ENCODE peak calls at places on chromosomes 13 and 19, in nine cellular contexts. S is T-helper 1 cell; D is CD8-positive, alpha-beta memory T cell; N is amniotic epithelial cell; X is activated naive CD4-positive, alpha-beta T cell treated with anti-CD3 and anti-CD28 coated beads for 36 hours; M is mucosa of descending colon; T is heart right ventricle; E is NCI-H1092; V is NCI-H226. K is an unnamed sample.

GRCh38 chr13:46184277-46184699 is 2.3 kb upstream of the LCP1 start:
- DNase-seq in S (peak), D (peak), N (peak), X (peak), M (peak), T (peak), E (no peak), V (no peak), K (no peak)

GRCh38 chr13:37736040-37736439 is 133.5 kb downstream of the TRPC4 start:
- DNase-seq in S (no peak), D (no peak), N (no peak), X (no peak), M (no peak), T (no peak), E (no peak), V (no peak), K (no peak)

GRCh38 chr13:112657850-112658445 is 31.9 kb upstream of the ATP11A start:
- DNase-seq in S (no peak), D (no peak), N (peak), X (no peak), M (no peak), T (no peak), E (no peak), V (no peak), K (no peak)

GRCh38 chr19:40702337-40703012 is 12.0 kb upstream of the NUMBL start:
- DNase-seq in S (no peak), D (no peak), N (peak), X (no peak), M (peak), T (peak), E (no peak), V (peak), K (no peak)

GRCh38 chr13:35210234-35210633 is 266.3 kb downstream of the MAB21L1 start:
- DNase-seq in S (no peak), D (no peak), N (no peak), X (no peak), M (no peak), T (no peak), E (no peak), V (no peak), K (no peak)

GRCh38 chr19:3516675-3517207 is 10.6 kb downstream of the FZR1 start:
- DNase-seq in S (peak), D (peak), N (no peak), X (peak), M (no peak), T (no peak), E (peak), V (no peak), K (no peak)

GRCh38 chr13:35796627-35797026 is 320.1 kb upstream of the MAB21L1 start:
- DNase-seq in S (no peak), D (no peak), N (peak), X (no peak), M (no peak), T (no peak), E (no peak), V (no peak), K (no peak)

GRCh38 chr13:22235950-22236290 is 565.0 kb downstream of the FGF9 start:
- DNase-seq in S (no peak), D (no peak), N (no peak), X (no peak), M (no peak), T (no peak), E (no peak), V (no peak), K (no peak)

GRCh38 chr13:80314711-80315505 is 26.0 kb downstream of the SPRY2 start:
- DNase-seq in S (no peak), D (no peak), N (no peak), X (no peak), M (no peak), T (no peak), E (no peak), V (no peak), K (no peak)

GRCh38 chr13:20702945-20703784 is at the start of gene IL17D:
- DNase-seq in S (peak), D (peak), N (no peak), X (peak), M (peak), T (no peak), E (no peak), V (no peak), K (no peak)

GRCh38 chr13:20676213-20676612 is 27.3 kb upstream of the IL17D start:
- DNase-seq in S (no peak), D (no peak), N (no peak), X (no peak), M (no peak), T (no peak), E (no peak), V (no peak), K (no peak)

GRCh38 chr13:79673310-79673992 is 192.5 kb downstream of the NDFIP2 start:
- DNase-seq in S (no peak), D (no peak), N (no peak), X (no peak), M (no peak), T (no peak), E (no peak), V (no peak), K (no peak)

GRCh38 chr19:18051887-18052286 is 34.8 kb downstream of the IL12RB1 start:
- DNase-seq in S (no peak), D (no peak), N (no peak), X (no peak), M (peak), T (peak), E (no peak), V (no peak), K (no peak)

GRCh38 chr19:49469828-49470614 is 4.0 kb upstream of the FLT3LG start:
- DNase-seq in S (peak), D (peak), N (no peak), X (peak), M (peak), T (no peak), E (no peak), V (no peak), K (no peak)

GRCh38 chr13:100534911-100535310 is 53.7 kb downstream of the GGACT start:
- DNase-seq in S (no peak), D (no peak), N (no peak), X (no peak), M (no peak), T (no peak), E (no peak), V (no peak), K (no peak)

GRCh38 chr19:52188822-52189744 is 769 bp upstream of the PPP2R1A start:
- DNase-seq in S (no peak), D (no peak), N (no peak), X (no peak), M (no peak), T (peak), E (no peak), V (peak), K (no peak)

GRCh38 chr19:49201042-49201441 is 43.5 kb downstream of the TRPM4 start:
- DNase-seq in S (no peak), D (no peak), N (no peak), X (no peak), M (no peak), T (no peak), E (no peak), V (no peak), K (no peak)

GRCh38 chr19:52397310-52398090 is at the start of gene ZNF528:
- DNase-seq in S (peak), D (peak), N (peak), X (peak), M (peak), T (peak), E (peak), V (peak), K (peak)

GRCh38 chr13:59722580-59722900 is 441.2 kb downstream of the DIAPH3 start:
- DNase-seq in S (no peak), D (no peak), N (no peak), X (peak), M (no peak), T (no peak), E (no peak), V (no peak), K (no peak)

GRCh38 chr19:34504273-34504808 is 22.8 kb downstream of the WTIP start:
- DNase-seq in S (no peak), D (no peak), N (no peak), X (no peak), M (no peak), T (no peak), E (no peak), V (no peak), K (no peak)

GRCh38 chr19:33390120-33390907 is 16.8 kb downstream of the CEBPG start:
- DNase-seq in S (no peak), D (no peak), N (peak), X (no peak), M (peak), T (peak), E (no peak), V (no peak), K (peak)

GRCh38 chr13:114130708-114131580 is 1.5 kb downstream of the RASA3 start:
- DNase-seq in S (peak), D (peak), N (peak), X (peak), M (peak), T (peak), E (peak), V (peak), K (no peak)

K was measured in RWPE2.